ENCODE peak calls at places on chromosomes 4 and X, in ten cellular contexts. F, M, G, D, Y, U, E, O, P and S are unnamed samples.

GRCh38 chr4:107870916-107871786 is 46.4 kb downstream of the SGMS2 start:
- DNase-seq in M (no peak), O (no peak), D (no peak), G (no peak), P (no peak), E (no peak), F (no peak), Y (peak; percentile 54), U (no peak), S (no peak)

GRCh38 chr4:150746156-150746555 is 164.2 kb downstream of the MAB21L2 start:
- DNase-seq in Y (peak; percentile 27), M (no peak), E (no peak), O (peak; percentile 32), P (no peak), G (no peak), F (no peak), U (no peak), D (no peak), S (peak; percentile 70)

GRCh38 chr4:145326491-145326890 is 146.1 kb upstream of the OTUD4 start:
- DNase-seq in P (no peak), M (no peak), U (no peak), E (no peak), Y (no peak), O (no peak), F (no peak), D (no peak), G (no peak), S (no peak)

GRCh38 chrX:109847257-109848187 is 114.5 kb upstream of the ACSL4 start:
- DNase-seq in O (peak; percentile 85), M (no peak), P (no peak), Y (peak; percentile 95), G (no peak), D (no peak), F (no peak), U (no peak), E (no peak), S (peak; percentile 69)

GRCh38 chr4:7206856-7207567 is 14.7 kb downstream of the SORCS2 start:
- DNase-seq in E (no peak), Y (peak; percentile 85), G (peak; percentile 47), F (peak; percentile 66), O (peak; percentile 90), D (no peak), M (peak; percentile 69), P (peak; percentile 36), U (no peak), S (peak; percentile 79)

GRCh38 chrX:40573763-40574162 is 7.0 kb upstream of the ATP6AP2 start:
- DNase-seq in O (peak; percentile 14), M (no peak), Y (peak; percentile 24), E (no peak), G (no peak), P (no peak), U (peak; percentile 24), D (no peak), F (no peak), S (no peak)

GRCh38 chr4:87011340-87012034 is 76.7 kb downstream of the AFF1 start:
- DNase-seq in Y (peak; percentile 93), F (no peak), M (no peak), O (peak; percentile 87), U (no peak), P (peak; percentile 45), G (no peak), E (no peak), D (no peak), S (peak; percentile 79)

GRCh38 chrX:19122641-19123009 is 357 bp upstream of the ADGRG2 start:
- DNase-seq in Y (no peak), D (no peak), O (no peak), P (no peak), U (no peak), G (no peak), E (no peak), M (no peak), F (no peak), S (no peak)

GRCh38 chr4:134544303-134544761 is 342.7 kb upstream of the PABPC4L start:
- DNase-seq in U (no peak), E (no peak), D (no peak), M (no peak), F (no peak), Y (peak; percentile 1), O (peak; percentile 64), P (no peak), G (peak; percentile 15), S (peak; percentile 66)

GRCh38 chr4:152661649-152662048 is 18.1 kb downstream of the TMEM154 start:
- DNase-seq in U (no peak), Y (no peak), F (no peak), E (no peak), P (no peak), O (no peak), G (no peak), M (no peak), D (no peak), S (no peak)

GRCh38 chr4:3817561-3817960 is 51.4 kb downstream of the ADRA2C start:
- DNase-seq in Y (no peak), M (no peak), O (no peak), D (no peak), G (no peak), E (no peak), U (no peak), F (no peak), P (no peak), S (no peak)

GRCh38 chr4:141037441-141037840 is 95.8 kb downstream of the RNF150 start:
- DNase-seq in M (no peak), F (no peak), E (no peak), D (no peak), U (no peak), Y (no peak), P (no peak), O (no peak), G (no peak), S (no peak)

GRCh38 chr4:86441175-86441960 is 81.5 kb upstream of the MAPK10 start:
- DNase-seq in P (no peak), D (peak; percentile 28), M (no peak), Y (peak; percentile 2), E (no peak), F (no peak), U (no peak), G (no peak), O (peak; percentile 24), S (peak; percentile 89)

GRCh38 chr4:113952452-113953029 is 26.9 kb downstream of the ARSJ start:
- DNase-seq in M (no peak), F (no peak), O (peak; percentile 48), U (no peak), Y (peak; percentile 66), G (peak; percentile 59), D (peak; percentile 15), P (peak; percentile 55), E (no peak), S (no peak)

GRCh38 chr4:81912420-81912819 is 440.7 kb upstream of the RASGEF1B start:
- DNase-seq in D (no peak), O (no peak), F (no peak), Y (no peak), P (no peak), M (no peak), E (no peak), G (no peak), U (no peak), S (no peak)

GRCh38 chr4:133498149-133498548 is 349.1 kb downstream of the PCDH10 start:
- DNase-seq in O (peak; percentile 3), U (no peak), F (no peak), Y (peak; percentile 0), M (no peak), D (no peak), P (no peak), G (no peak), E (no peak), S (no peak)

GRCh38 chr4:48799157-48799556 is 19.1 kb upstream of the FRYL start:
- DNase-seq in Y (peak; percentile 11), O (peak; percentile 25), F (no peak), E (no peak), M (no peak), P (no peak), D (no peak), G (no peak), U (no peak), S (no peak)

GRCh38 chrX:18721683-18722499 is 14.4 kb downstream of the PPEF1 start:
- DNase-seq in E (no peak), P (no peak), U (no peak), M (peak; percentile 32), O (no peak), F (no peak), Y (no peak), D (no peak), G (no peak), S (no peak)

GRCh38 chr4:118797558-118798142 is 38.3 kb downstream of the SEC24D start:
- DNase-seq in Y (peak; percentile 46), O (no peak), F (no peak), G (no peak), E (no peak), D (no peak), P (no peak), U (no peak), M (no peak), S (no peak)

GRCh38 chr4:113285512-113285911 is 236.1 kb downstream of the ANK2 start:
- DNase-seq in G (no peak), E (no peak), D (no peak), O (no peak), Y (no peak), U (no peak), M (no peak), P (no peak), F (no peak), S (no peak)